ENCODE peak calls at places on chromosomes 1 and 21, in five cellular contexts. C, S, T, O and A are unnamed samples.

GRCh38 chr1:33424610-33425009 is 6.3 kb downstream of the PHC2 start:
- DNase-seq in C (no peak), S (no peak), T (no peak), O (no peak), A (no peak)

GRCh38 chr1:6783956-6784559 is 1.2 kb upstream of the CAMTA1 start:
- DNase-seq in C (no peak), S (no peak), T (no peak), O (no peak), A (no peak)

GRCh38 chr1:39900662-39901485 is 843 bp downstream of the MYCL start:
- DNase-seq in C (peak), S (peak), T (no peak), O (peak), A (no peak)

GRCh38 chr1:183841550-183841949 is 36.6 kb downstream of the RGL1 start:
- DNase-seq in C (no peak), S (no peak), T (no peak), O (peak), A (no peak)

GRCh38 chr1:151713874-151714273 is 2.7 kb downstream of the CELF3 start:
- DNase-seq in C (no peak), S (no peak), T (no peak), O (peak), A (no peak)

GRCh38 chr1:229363723-229364122 is 20.9 kb upstream of the CCSAP start:
- DNase-seq in C (no peak), S (no peak), T (no peak), O (no peak), A (no peak)

GRCh38 chr1:197013234-197013633 is 35.9 kb downstream of the CFHR5 start:
- DNase-seq in C (no peak), S (no peak), T (no peak), O (no peak), A (no peak)

GRCh38 chr1:33410091-33410701 is 20.7 kb downstream of the PHC2 start:
- DNase-seq in C (no peak), S (no peak), T (no peak), O (no peak), A (no peak)

GRCh38 chr1:115429242-115429641 is 91.2 kb upstream of the NGF start:
- DNase-seq in C (no peak), S (no peak), T (no peak), O (no peak), A (no peak)

GRCh38 chr1:156338180-156338973 is at the start of the genes CCT3 and TSACC:
- DNase-seq in C (peak), S (peak), T (peak), O (peak), A (peak)

GRCh38 chr1:4614371-4615137 is 39.9 kb upstream of the AJAP1 start:
- DNase-seq in C (no peak), S (no peak), T (no peak), O (no peak), A (no peak)

GRCh38 chr1:16387201-16388185 is 20.5 kb downstream of the SZRD1 start:
- DNase-seq in C (no peak), S (peak), T (no peak), O (no peak), A (no peak)

GRCh38 chr1:209884249-209884648 is 53.8 kb upstream of the SYT14 start:
- DNase-seq in C (no peak), S (no peak), T (no peak), O (peak), A (no peak)

GRCh38 chr1:116825400-116825734 is 71.1 kb downstream of the CD2 start:
- DNase-seq in C (no peak), S (no peak), T (no peak), O (no peak), A (no peak)

GRCh38 chr21:17451364-17451869 is 61.4 kb upstream of the CXADR start:
- DNase-seq in C (no peak), S (no peak), T (no peak), O (peak), A (no peak)

GRCh38 chr1:29959356-29959755 is 723.0 kb downstream of the PTPRU start:
- DNase-seq in C (no peak), S (no peak), T (no peak), O (no peak), A (no peak)

DNA sequence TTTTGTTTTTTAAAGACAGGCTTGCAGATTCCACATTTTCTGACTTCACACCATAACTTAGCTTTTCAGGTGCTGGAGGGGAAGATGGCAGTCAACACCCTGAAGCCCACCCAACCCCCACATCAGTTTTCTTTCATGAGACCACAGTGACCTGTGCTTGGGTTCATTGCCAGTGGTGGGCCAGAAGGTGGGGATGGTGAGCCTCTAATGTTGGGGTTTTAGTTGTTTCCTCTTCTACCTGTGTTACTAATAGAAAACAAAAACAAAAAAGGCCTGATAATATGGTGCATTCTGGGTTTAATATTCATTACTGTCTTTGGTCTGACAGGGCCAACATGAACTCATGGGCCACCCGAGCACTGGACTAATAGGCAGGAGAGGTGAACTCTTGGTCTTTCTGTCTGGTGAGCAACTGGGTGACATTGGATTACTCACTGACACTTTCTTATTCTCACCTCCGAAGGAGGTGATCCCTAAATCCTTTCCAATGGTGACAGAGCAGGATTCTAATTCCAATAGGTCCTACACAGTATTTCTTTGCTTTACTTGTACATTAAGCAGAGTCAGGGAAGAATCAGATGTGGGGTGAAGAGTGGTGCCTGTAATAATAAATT is 132.8 kb downstream of the CLIC6 start:
- DNase-seq in C (no peak), S (no peak), T (no peak), O (peak), A (no peak)
- TF ChIP-seq CTCF in C (peak), S (peak), T (peak), O (peak), A (no peak)

GRCh38 chr1:46533179-46533864 is 18.1 kb downstream of the KNCN start:
- DNase-seq in C (no peak), S (peak), T (no peak), O (peak), A (no peak)
- H3K4me3 ChIP-seq in C (peak), S (peak), T (no peak), O (no peak), A (no peak)

DNA sequence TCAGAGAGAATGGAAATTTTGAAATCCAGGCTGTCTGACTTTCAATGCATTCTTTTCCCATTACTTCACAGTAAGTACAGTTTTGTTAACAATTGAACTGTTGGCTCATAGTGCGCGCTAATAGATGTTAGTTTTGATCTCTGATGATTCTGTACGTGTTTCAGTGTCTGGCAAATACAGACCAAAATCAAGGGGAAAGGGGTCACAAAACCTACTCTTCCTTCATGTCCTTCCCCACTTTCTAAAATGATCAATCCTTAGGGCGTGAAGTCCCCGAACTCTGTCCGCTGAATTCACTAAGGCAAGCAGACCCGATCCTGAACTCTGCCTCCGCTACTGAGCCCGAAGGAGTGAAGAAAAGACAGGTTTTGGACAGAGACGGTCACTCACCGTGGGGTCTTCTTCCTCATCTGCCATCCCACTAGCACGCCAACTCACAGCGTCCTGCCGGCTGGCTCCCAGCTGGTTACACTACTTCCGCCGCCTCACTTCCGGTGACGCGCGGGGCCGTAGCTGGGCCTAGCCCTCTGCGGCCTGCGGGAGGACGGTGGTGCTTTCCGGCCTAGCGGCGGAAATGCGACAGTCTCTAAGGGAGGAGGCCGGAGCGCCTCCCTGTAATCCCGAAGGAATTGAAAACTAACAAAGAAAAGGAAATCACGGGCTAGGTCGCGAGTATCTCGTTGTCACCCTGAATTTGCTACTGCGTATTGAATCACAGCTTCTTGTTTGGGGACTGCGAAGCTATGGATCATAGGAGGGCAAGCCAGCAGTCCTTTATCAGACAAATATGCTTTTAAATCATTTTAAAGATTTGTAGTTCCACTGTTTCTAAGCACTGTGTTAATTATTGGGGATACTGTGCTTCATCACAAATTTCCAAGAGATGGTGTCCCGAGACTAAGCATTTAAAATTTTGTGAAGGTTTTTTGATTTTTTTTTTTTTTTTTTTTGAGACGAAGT is at the start of gene TAF13:
- DNase-seq in C (peak), S (peak), T (peak), O (peak), A (peak)
- TF ChIP-seq CTCF in C (peak), S (peak), T (peak), O (peak), A (no peak)

GRCh38 chr1:958823-959729 is at the start of gene NOC2L:
- DNase-seq in C (peak), S (peak), T (no peak), O (peak), A (peak)

GRCh38 chr1:961132-961652 is 808 bp downstream of the KLHL17 start:
- DNase-seq in C (no peak), S (no peak), T (no peak), O (no peak), A (no peak)

GRCh38 chr1:962381-963350 is 2.3 kb downstream of the KLHL17 start:
- DNase-seq in C (no peak), S (no peak), T (no peak), O (no peak), A (no peak)

GRCh38 chr1:960371-961131 is at the start of gene KLHL17:
- DNase-seq in C (peak), S (peak), T (no peak), O (peak), A (no peak)

DNA sequence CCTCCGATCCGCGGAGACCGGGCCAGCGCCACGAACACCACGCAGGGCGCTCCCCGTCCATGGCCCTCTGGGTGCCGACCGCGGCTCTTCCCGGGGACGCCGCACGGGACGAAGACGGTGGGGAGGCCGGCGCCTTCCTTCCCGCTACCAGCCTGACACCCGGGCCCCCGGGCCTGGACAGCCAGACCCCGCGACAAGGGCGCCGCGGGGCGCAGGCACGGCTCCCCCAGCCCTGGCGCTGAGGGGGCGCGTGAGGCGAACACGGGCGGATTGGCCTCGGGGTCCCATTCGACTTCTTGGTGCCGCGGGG is 629 bp upstream of the NOC2L start:
- DNase-seq in C (no peak), S (no peak), T (no peak), O (no peak), A (no peak)
- H3K4me3 ChIP-seq in C (peak), S (peak), T (no peak), O (no peak), A (peak)

GRCh38 chr1:100671604-100672003 is 47.9 kb upstream of the VCAM1 start:
- DNase-seq in C (no peak), S (no peak), T (no peak), O (no peak), A (no peak)
- TF ChIP-seq CTCF in C (no peak), S (no peak), T (no peak), O (no peak), A (no peak)